ENCODE peak calls at places on chromosomes 6 and 20, in four cellular contexts. E is HepG2, X is heart left ventricle, I is ovary. M is an unnamed sample. For H3K4me1, the result is how much of the 10 kb centered on the place peaks cover.

GRCh38 chr6:4370066-4370465 is 234.7 kb upstream of the ECI2 start:
- DNase-seq in I (no peak), X (no peak), E (no peak), M (peak)

GRCh38 chr20:34546751-34547181 is 11.8 kb upstream of the MAP1LC3A start:
- DNase-seq in X (peak), E (no peak), I (no peak), M (no peak)

GRCh38 chr6:75374913-75375530 is 90.4 kb upstream of the TMEM30A start:
- DNase-seq in E (no peak), X (no peak), I (no peak), M (no peak)

GRCh38 chr6:122947355-122947754 is 48.7 kb upstream of the CLVS2 start:
- DNase-seq in I (no peak), E (no peak), X (no peak), M (no peak)

GRCh38 chr20:18287915-18288747 is at the start of gene ZNF133:
- DNase-seq in I (peak), X (peak), E (peak), M (peak)

GRCh38 chr6:149323353-149323752 is 5.8 kb downstream of the TAB2 start:
- DNase-seq in E (no peak), I (no peak), X (no peak), M (no peak)

GRCh38 chr6:132659082-132659481 is at the start of gene TAAR1:
- DNase-seq in X (no peak), E (no peak), I (no peak), M (no peak)

GRCh38 chr6:154488802-154489437 is 21.6 kb downstream of the CNKSR3 start:
- DNase-seq in X (no peak), I (no peak), E (no peak), M (peak)

GRCh38 chr20:21029356-21029755 is 76.8 kb downstream of the LINC00237 start:
- DNase-seq in X (no peak), I (no peak), E (no peak), M (no peak)

GRCh38 chr6:83696674-83697073 is 12.2 kb downstream of the SNAP91 start:
- DNase-seq in E (no peak), I (no peak), X (no peak), M (no peak)

GRCh38 chr6:152218887-152219286 is 411.4 kb downstream of the ESR1 start:
- DNase-seq in X (no peak), E (no peak), I (no peak), M (no peak)

DNA sequence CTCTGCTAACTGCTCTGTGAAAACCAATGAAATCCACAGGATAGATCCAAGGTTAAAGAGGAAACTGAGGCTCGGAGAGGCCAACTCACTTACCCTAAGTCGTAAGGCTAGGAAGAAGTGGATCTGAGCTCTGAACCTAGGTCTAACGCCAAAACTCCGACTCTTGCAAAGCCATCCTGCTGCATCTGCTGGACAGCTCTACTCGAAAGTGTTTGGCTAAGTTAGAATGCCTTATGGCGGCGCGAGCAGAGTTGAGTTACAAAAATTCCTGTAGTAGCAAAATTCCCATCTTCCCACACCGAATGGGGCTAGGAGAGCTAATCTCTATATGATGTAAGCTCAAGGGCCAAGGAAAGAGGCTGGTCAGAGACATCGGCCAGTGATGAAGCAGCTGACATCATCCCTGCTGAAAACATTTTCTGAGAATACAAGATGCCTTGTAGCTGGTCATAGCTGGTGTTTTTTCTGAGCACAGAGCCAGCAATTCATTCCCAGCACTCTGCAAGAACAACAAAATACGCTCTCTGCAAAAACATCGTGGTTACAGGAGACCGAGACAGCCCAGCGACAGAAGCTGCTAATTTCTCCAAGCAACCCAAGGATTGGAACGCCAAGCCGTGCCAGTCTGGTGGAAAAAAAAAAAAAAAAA is 1.8 kb downstream of the SPATA2 start:
- DNase-seq in X (no peak), I (no peak), E (no peak), M (peak)
- H3K4me3 ChIP-seq in X (no peak), I (no peak), E (peak), M (peak)

GRCh38 chr20:8153281-8153908 is 21.3 kb downstream of the PLCB1 start:
- DNase-seq in I (no peak), X (no peak), E (no peak), M (no peak)

GRCh38 chr20:8155229-8155628 is 23.2 kb downstream of the PLCB1 start:
- DNase-seq in I (no peak), X (no peak), E (peak), M (no peak)

GRCh38 chr20:8154636-8155035 is 22.6 kb downstream of the PLCB1 start:
- DNase-seq in E (no peak), X (no peak), I (no peak), M (no peak)

GRCh38 chr20:8155848-8156602 is 24.0 kb downstream of the PLCB1 start:
- DNase-seq in I (no peak), X (peak), E (peak), M (peak)

DNA sequence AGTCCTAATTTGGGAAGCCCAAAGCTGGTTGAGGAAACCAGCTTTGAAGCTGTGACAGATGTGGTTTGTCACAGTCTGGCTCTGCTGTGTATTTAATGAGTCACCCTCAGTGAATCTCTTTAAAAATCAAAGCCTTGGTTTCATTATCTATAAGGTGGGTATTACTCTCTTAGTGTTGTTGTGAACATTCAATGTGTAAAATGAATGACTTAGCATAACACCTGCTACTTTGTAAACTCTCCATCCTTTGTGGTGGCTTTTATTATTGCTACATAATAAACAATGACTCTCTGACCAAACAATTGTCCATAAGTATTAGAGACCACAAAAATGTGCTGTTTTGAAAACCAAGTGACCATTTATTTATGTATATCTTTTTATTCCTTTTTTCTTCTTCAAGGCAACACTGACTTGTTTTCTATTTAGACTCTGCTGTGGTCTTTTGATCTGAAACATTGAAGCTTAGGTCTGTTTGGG is 24.6 kb downstream of the PLCB1 start:
- DNase-seq in X (no peak), I (no peak), E (peak), M (peak)
- H3K4me1 ChIP-seq in X (half or more), I (under half), E (half or more), M (under half)

GRCh38 chr20:62361799-62362589 is 5.1 kb downstream of the LAMA5 start:
- DNase-seq in X (peak), I (peak), E (peak), M (peak)
- H3K4me3 ChIP-seq in X (no peak), I (no peak), E (no peak), M (no peak)

DNA sequence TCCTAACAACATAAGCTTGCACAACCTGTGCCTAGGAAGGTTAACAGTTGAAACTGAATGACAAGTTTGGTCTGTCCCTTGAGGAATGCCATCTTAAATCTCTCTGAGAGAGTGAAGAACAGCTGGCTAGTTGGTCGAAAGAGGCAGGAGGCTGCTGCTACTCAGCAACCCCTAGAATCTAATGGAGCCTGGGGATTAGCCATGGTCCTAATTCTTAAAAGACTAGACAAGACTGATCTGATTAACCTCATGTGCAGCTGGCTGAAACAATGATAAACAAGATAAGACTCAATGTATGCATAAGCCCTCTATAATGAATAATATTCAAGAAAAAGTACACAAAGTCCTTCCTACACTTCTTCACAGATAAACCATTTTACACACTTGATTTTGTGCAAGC is 69.5 kb downstream of the DST start:
- DNase-seq in E (no peak), X (no peak), I (no peak), M (no peak)
- H3K4me1 ChIP-seq in E (under half), X (under half), I (under half), M (under half)

M was measured in osteoblast.